ENCODE peak calls at places on chromosomes 1 and 21, in five cellular contexts. P is GM23248, S is fibroblast of lung, M is MM.1S, L is osteoblast. N is an unnamed sample.

GRCh38 chr1:24748191-24749121 is 3.2 kb downstream of the CLIC4 start:
- DNase-seq in P (peak), S (no peak), L (peak), M (peak), N (no peak)

GRCh38 chr1:232591344-232591743 is 38.6 kb downstream of the SIPA1L2 start:
- DNase-seq in P (no peak), S (no peak), M (no peak), L (no peak), N (no peak)

GRCh38 chr1:6991271-6991670 is 206.0 kb downstream of the CAMTA1 start:
- DNase-seq in P (peak), M (no peak), L (no peak), S (peak), N (no peak)

GRCh38 chr1:107637101-107637500 is 327.9 kb downstream of the VAV3 start:
- DNase-seq in L (no peak), S (peak), P (no peak), M (no peak), N (no peak)

GRCh38 chr1:15155191-15155590 is 1.6 kb downstream of the TMEM51 start:
- DNase-seq in L (no peak), P (no peak), M (no peak), S (no peak), N (no peak)

GRCh38 chr1:171213559-171214454 is 28.7 kb downstream of the FMO2 start:
- DNase-seq in M (no peak), L (no peak), P (no peak), S (no peak), N (no peak)

GRCh38 chr1:154237435-154237834 is 16.7 kb downstream of the UBAP2L start:
- DNase-seq in P (no peak), S (no peak), M (no peak), L (no peak), N (no peak)

GRCh38 chr21:42532466-42533181 is 19.0 kb downstream of the SLC37A1 start:
- DNase-seq in P (no peak), S (no peak), L (no peak), M (no peak), N (no peak)

GRCh38 chr1:233707906-233708292 is 94.0 kb downstream of the KCNK1 start:
- DNase-seq in L (no peak), S (no peak), M (no peak), P (no peak), N (no peak)

GRCh38 chr1:241396747-241397691 is 40.0 kb upstream of the RGS7 start:
- DNase-seq in L (peak), M (no peak), S (no peak), P (no peak), N (no peak)

GRCh38 chr1:51313268-51313852 is 17.0 kb downstream of the TTC39A start:
- DNase-seq in S (no peak), P (peak), M (no peak), L (no peak), N (no peak)

GRCh38 chr1:51309291-51309690 is 21.1 kb downstream of the TTC39A start:
- DNase-seq in L (no peak), S (no peak), P (no peak), M (no peak), N (no peak)

GRCh38 chr1:51312718-51313117 is 17.6 kb downstream of the TTC39A start:
- DNase-seq in S (no peak), M (no peak), P (no peak), L (no peak), N (no peak)

GRCh38 chr1:51311826-51312225 is 18.5 kb downstream of the TTC39A start:
- DNase-seq in L (no peak), S (no peak), M (no peak), P (no peak), N (no peak)

GRCh38 chr1:51310871-51311613 is 19.3 kb downstream of the TTC39A start:
- DNase-seq in P (peak), L (no peak), M (no peak), S (no peak), N (no peak)
- H2AFZ ChIP-seq in P (no peak), L (no peak), M (no peak), S (no peak), N (no peak)

GRCh38 chr1:168920456-168921094 is 185.9 kb upstream of the ATP1B1 start:
- DNase-seq in P (peak), L (no peak), M (no peak), S (no peak), N (peak)

GRCh38 chr1:168917309-168917708 is 188.3 kb upstream of the DPT start:
- DNase-seq in L (no peak), M (no peak), P (no peak), S (no peak), N (peak)

GRCh38 chr1:168917796-168918195 is 188.7 kb upstream of the ATP1B1 start:
- DNase-seq in S (no peak), P (no peak), M (no peak), L (no peak), N (no peak)

GRCh38 chr1:168921514-168922106 is 184.9 kb upstream of the ATP1B1 start:
- DNase-seq in P (no peak), S (no peak), M (peak), L (no peak), N (no peak)

DNA sequence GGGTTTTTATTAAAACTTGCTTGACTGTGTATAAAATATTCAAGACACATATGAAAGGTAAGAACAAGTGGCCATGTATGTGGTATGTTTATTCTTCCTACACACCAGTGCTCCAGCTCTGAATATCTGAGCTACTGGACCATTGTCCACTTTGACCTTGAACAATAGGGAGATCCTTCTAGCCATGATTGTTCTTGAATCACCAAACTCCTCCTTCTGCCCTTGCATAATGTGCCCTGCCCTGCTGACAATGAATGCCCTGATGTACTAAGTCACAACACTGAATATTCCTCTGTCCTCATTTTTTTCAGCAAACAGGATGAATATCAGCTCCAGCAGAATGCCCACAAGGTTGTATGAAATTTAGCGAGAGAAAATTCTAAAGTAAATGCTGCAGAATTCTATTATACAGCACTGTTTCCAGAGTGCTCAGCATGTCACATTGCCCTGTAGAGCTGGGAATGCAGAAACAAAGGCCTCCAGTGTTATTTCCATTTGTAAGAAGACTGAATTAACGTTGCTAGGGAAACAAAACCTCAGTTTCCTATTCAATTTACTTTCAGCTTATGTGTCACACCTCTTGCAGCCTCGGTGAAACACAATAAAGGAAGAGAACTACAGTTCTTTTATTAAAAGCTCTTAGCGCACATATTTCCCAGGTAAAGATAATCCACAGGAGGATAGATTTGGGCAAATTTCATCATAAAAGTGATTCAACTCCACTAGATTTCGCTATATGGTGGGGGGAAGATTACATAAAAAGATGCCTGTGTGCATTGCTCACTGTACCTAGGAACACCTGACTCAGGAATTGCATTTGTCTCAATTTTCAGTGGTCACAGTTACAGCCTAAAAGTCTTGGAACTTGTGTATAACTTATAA is 187.4 kb upstream of the ATP1B1 start:
- DNase-seq in S (no peak), P (no peak), L (no peak), M (no peak), N (peak)
- H3K27ac ChIP-seq in S (no peak), P (no peak), L (no peak), M (no peak), N (peak)

GRCh38 chr1:56866656-56867055 is 12.1 kb downstream of the C8A start:
- DNase-seq in P (peak), M (no peak), L (peak), S (peak), N (no peak)

GRCh38 chr1:56872597-56872996 is 18.0 kb downstream of the C8A start:
- DNase-seq in L (no peak), S (peak), P (peak), M (no peak), N (no peak)

GRCh38 chr1:56867491-56867890 is 12.9 kb downstream of the C8A start:
- DNase-seq in P (no peak), L (no peak), S (no peak), M (no peak), N (peak)

GRCh38 chr1:56864430-56864829 is 9.8 kb downstream of the C8A start:
- DNase-seq in L (no peak), P (peak), M (no peak), S (no peak), N (no peak)

GRCh38 chr1:56868761-56869160 is 14.2 kb downstream of the C8A start:
- DNase-seq in P (peak), S (peak), L (no peak), M (no peak), N (no peak)
- H3K4me2 ChIP-seq in P (peak), S (peak), L (no peak), M (no peak), N (no peak)

GRCh38 chr1:102239247-102239646 is 242.5 kb upstream of the OLFM3 start:
- DNase-seq in L (no peak), S (no peak), M (no peak), P (no peak), N (no peak)
- H2AFZ ChIP-seq in L (no peak), S (no peak), M (no peak), P (no peak), N (no peak)

DNA sequence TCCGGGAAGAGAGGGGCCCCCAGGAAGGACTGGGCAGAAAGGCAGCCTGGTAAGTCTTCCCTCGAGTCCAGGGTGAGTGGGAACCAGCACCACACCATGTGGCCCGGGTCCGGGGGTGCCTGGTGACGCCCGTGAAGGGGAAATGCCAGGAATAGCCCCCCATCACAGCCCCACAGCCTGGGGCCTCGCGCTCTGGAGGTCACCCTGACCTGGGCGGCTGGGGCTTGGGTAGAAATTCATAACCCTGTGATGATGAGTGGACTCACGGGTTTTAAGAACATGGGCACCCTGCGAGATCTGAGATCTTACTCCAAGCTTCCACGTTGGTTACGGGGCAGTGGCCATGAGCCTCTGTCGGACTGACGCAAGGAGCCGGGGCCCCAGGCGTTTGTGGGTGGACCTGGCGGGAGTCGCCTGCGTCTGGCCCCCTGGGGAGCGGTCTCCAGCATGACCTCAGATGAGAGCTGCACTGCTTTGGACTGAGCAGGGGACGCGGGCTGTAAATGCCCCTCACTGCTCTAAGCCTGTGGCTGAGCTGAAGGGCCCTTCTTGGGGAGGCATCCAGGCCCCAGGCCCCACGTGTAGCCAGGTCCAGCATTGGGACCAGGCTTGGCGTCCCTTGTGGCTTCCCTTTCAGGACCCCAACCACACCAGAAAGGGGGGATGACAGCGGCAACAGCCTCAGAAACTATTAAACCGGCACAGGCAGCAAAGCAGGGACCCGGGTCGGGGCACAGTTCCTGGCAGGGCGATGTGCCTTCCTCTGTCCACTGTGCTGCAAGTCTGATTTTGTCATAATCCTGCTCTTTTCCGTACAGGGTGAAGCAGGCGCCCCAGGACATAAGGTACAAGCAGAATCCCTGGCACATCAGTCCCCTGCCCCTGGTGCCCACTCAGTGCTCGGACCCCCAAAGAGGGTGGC is 60.0 kb downstream of the SLC19A1 start:
- DNase-seq in P (no peak), S (no peak), M (no peak), L (no peak), N (no peak)
- H3K27ac ChIP-seq in P (no peak), S (no peak), M (no peak), L (no peak), N (no peak)

DNA sequence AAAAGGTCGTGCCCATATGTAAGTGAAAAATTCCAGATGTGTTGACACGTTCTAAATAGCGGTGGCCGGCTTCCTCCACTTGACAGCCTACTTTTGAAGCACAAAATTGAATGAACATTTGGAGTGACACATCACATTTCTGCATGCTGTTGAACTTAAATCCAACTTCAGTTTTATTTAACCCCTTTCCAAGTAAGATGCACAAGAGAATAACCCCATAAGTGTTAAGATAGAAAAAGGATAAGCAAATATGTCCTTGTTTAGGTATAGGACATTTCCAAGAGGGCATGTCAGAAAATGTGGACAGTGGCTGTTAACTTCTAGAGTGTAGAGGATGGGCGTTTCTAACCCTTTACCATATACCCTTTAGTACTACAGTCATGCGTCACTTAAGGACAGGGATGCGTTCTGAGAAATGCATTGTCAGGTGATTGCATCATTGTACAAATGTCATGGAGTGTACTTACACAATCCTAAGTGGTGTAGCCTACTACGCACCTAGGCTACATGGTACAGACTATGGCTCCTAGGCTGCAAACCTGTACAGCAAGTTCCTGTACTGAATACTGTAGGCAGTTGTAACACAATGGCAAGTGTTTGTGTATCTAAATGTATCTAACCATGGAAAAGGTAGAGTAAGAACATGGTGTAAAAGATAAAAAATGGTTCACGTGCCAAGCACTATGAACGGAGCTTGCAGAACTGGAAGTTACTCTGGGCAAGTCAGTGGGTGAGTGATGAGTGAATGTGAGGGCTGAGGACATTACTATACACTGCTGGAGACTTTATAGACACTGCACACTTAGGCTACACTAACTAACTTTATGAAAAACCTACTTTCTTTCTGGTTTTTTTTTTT is 9.3 kb upstream of the FAM89A start:
- DNase-seq in M (no peak), L (no peak), P (no peak), S (no peak), N (no peak)
- H3K4me2 ChIP-seq in M (no peak), L (no peak), P (no peak), S (no peak), N (no peak)

GRCh38 chr1:69058454-69058853 is 509.3 kb upstream of the LRRC7 start:
- DNase-seq in P (no peak), S (no peak), M (no peak), L (no peak), N (no peak)

DNA sequence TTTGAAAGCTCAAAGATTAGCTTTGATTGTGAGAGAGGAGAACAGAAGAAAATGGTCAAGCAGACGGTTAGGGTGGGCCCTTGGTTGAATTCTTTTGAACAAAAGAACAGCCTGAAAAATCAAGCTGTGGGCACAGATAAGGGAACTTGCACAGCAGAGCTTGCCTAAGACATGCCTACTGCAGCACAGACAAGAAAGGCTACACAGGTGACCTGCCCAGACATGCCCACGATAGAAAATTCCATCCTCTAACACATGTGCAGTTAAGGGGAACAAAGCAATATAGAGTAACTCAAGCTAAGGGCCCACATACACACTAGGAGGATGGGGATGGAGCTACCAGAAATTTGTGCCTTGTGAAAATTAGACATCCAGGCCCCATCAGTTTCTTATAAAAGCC is 512.5 kb upstream of the LRRC7 start:
- DNase-seq in L (no peak), S (peak), M (no peak), P (no peak), N (no peak)
- H2AFZ ChIP-seq in L (no peak), S (no peak), M (no peak), P (peak), N (no peak)

DNA sequence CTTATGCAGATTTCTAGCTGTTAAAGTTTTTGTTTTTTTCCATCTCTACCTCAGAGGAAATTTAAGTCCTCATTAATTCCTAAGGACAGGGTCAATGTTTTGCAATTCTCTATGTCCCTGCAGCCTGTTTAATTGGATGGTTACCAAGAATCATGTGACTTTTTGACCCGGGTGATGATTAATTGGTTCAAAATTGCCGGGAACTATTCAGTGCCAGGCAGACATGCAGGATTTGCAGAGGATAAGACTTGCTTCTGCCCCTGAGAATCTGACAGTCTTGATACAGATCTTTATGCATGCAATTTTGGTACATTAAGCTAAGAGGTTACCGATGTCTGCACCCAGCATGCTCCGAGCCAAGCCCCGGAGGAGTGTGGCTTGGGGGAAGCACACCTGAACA is 87.9 kb downstream of the PLPP3 start:
- DNase-seq in M (no peak), P (peak), S (peak), L (no peak), N (no peak)
- H3K27ac ChIP-seq in M (no peak), P (no peak), S (no peak), L (no peak), N (no peak)

N was measured in PC-9.